ENCODE peak calls at places on chromosomes 3 and 15, in seven cellular contexts. Q is CD8-positive, alpha-beta T cell; S is foreskin fibroblast; R is uterus; H is fibroblast of lung; Z is HL-60; C is Caco-2. P is an unnamed sample.

GRCh38 chr15:88744548-88745020 is 58.7 kb upstream of the ACAN start:
- DNase-seq in C (no peak), H (peak; percentile 13), R (no peak), S (peak; percentile 10), Q (no peak), Z (no peak), P (no peak)

GRCh38 chr15:68379058-68379758 is 52.8 kb downstream of the ITGA11 start:
- DNase-seq in Q (no peak), C (no peak), Z (no peak), R (peak; percentile 3), H (no peak), S (no peak), P (no peak)

GRCh38 chr15:92164327-92165000 is 229.2 kb upstream of the ST8SIA2 start:
- DNase-seq in H (peak; percentile 90), C (peak; percentile 52), R (no peak), S (no peak), Z (no peak), Q (no peak), P (peak; percentile 16)

GRCh38 chr3:139794469-139795265 is 116.9 kb upstream of the NMNAT3 start:
- DNase-seq in S (no peak), Q (no peak), H (peak; percentile 14), Z (no peak), R (no peak), C (no peak), P (no peak)

GRCh38 chr3:64216706-64217105 is 8.6 kb downstream of the PRICKLE2 start:
- DNase-seq in H (peak; percentile 71), Q (no peak), Z (no peak), R (no peak), C (no peak), S (peak; percentile 69), P (peak; percentile 58)

GRCh38 chr15:29888651-29889050 is 66.4 kb upstream of the TJP1 start:
- DNase-seq in S (peak; percentile 84), Q (no peak), R (no peak), H (peak; percentile 86), C (peak; percentile 9), Z (no peak), P (peak; percentile 40)

GRCh38 chr3:190514163-190515153 is 573 bp downstream of the IL1RAP start:
- DNase-seq in Z (peak; percentile 68), R (peak; percentile 37), S (peak; percentile 75), H (peak; percentile 60), C (peak; percentile 32), Q (no peak), P (peak; percentile 75)

GRCh38 chr3:132659370-132660055 is at the start of gene ACAD11:
- DNase-seq in C (peak; percentile 73), H (peak; percentile 81), S (peak; percentile 85), R (peak; percentile 72), Q (no peak), Z (peak; percentile 64), P (peak; percentile 80)

GRCh38 chr3:37321260-37321852 is 147.0 kb upstream of the LRRFIP2 start:
- DNase-seq in S (no peak), C (no peak), Q (no peak), R (no peak), H (peak; percentile 59), Z (no peak), P (peak; percentile 3)

GRCh38 chr15:78399081-78399480 is 38.9 kb upstream of the IREB2 start:
- DNase-seq in H (no peak), Q (no peak), S (peak; percentile 67), Z (peak; percentile 86), R (no peak), C (no peak), P (peak; percentile 38)

GRCh38 chr3:162354343-162354742 is 857.7 kb downstream of the OTOL1 start:
- DNase-seq in S (peak; percentile 23), Z (no peak), R (no peak), C (no peak), Q (no peak), H (peak; percentile 84), P (peak; percentile 24)

GRCh38 chr3:192188218-192188835 is 539.0 kb downstream of the FGF12 start:
- DNase-seq in R (peak; percentile 39), Q (no peak), S (no peak), Z (peak; percentile 26), H (peak; percentile 34), C (peak; percentile 59), P (peak; percentile 3)

GRCh38 chr3:156915372-156915771 is 89.2 kb downstream of the LEKR1 start:
- DNase-seq in Q (no peak), S (no peak), Z (no peak), H (no peak), C (no peak), R (no peak), P (no peak)

GRCh38 chr3:190252080-190252479 is 70.2 kb downstream of the CLDN1 start:
- DNase-seq in Q (no peak), C (peak; percentile 14), S (peak; percentile 77), Z (peak; percentile 81), H (peak; percentile 32), R (no peak), P (peak; percentile 93)

GRCh38 chr15:38598749-38599148 is 34.1 kb upstream of the RASGRP1 start:
- DNase-seq in S (no peak), Q (no peak), R (no peak), H (no peak), C (no peak), Z (no peak), P (no peak)

GRCh38 chr3:124395584-124396340 is 334.5 kb upstream of the UMPS start:
- DNase-seq in R (peak; percentile 32), Z (no peak), C (no peak), S (no peak), H (no peak), Q (no peak), P (peak; percentile 21)

DNA sequence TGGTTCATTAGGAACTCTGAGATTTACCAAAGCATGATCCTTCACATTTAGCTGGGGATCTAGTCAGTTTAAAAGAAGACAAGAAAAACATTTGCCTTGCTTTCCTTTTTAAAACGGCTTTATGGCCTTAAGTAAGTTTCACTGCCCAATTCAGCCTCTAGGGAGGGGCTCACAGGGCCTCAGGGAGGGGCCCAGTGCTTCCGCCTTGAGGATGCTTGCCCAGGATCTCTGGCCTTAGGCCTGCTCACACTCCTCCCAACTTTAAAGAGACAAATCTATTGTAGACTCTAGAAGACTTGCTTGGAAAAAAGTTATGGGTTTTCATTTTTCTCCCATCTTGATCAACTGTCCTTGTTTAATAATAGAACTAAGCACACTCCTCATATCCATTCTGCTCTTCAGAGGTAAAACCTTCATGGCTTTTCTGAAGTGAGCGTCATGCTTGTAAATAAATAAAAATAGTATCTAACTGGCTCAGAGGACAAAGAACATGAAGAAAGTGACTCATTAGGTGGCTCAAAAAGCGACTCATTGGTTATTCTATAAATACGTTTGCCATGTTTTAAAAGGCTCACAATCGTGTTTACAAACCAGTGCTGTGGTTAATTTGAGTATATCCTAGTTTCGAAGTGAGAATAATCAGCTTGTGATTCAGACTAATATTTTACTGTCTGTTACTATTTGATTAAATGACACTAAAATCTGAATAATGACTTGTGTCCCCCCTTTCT is 13.7 kb downstream of the PDHB start:
- DNase-seq in H (no peak), R (peak; percentile 52), C (no peak), S (peak; percentile 76), Q (no peak), Z (no peak), P (peak; percentile 28)
- TF ChIP-seq CTCF in H (no peak), R (no peak), C (no peak), S (no peak), Q (no peak), Z (no peak), P (no peak)

GRCh38 chr15:73972984-73973682 is 19.0 kb downstream of the STOML1 start:
- DNase-seq in Q (peak; percentile 58), R (peak; percentile 88), H (peak; percentile 59), S (peak; percentile 93), Z (peak; percentile 80), C (peak; percentile 87), P (peak; percentile 83)
- H3K4me3 ChIP-seq in Q (peak overlapping the region; percentile 24), R (no peak overlapping the region), H (no peak overlapping the region), S (peak overlapping the region; percentile 28), Z (no peak overlapping the region), C (no peak overlapping the region), P (peak overlapping the region; percentile 10)

DNA sequence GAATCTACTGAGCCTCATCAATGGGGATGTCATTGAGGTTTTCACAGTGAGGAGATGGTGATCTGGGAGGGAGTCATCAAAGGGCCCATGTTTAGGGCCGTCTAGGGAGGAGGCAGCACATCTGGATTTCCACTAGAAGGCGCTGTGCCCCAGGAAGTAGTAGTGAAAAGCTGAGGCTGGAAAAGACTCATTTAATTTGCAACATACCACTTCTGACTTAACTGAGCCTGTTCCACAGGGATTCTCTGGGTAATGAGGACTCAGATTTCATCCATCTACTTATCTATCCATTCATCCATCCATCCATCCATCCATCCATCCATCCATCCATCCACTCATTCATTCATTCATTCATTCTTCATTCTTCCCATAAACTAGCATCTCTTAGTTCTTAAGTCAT is 17.4 kb upstream of the SHF start:
- DNase-seq in S (peak; percentile 85), H (peak; percentile 38), R (no peak), C (peak; percentile 80), Q (no peak), Z (peak; percentile 73), P (peak; percentile 60)
- TF ChIP-seq CTCF in S (peak; percentile 78), H (peak; percentile 97), R (peak; percentile 40), C (peak; percentile 78), Q (peak; percentile 70), Z (peak; percentile 98), P (peak; percentile 91)

GRCh38 chr3:54085936-54086335 is 36.4 kb upstream of the CACNA2D3 start:
- DNase-seq in H (no peak), R (no peak), C (no peak), Z (no peak), S (no peak), Q (no peak), P (no peak)

GRCh38 chr3:54083901-54084300 is 38.5 kb upstream of the CACNA2D3 start:
- DNase-seq in H (no peak), R (no peak), Q (no peak), C (no peak), Z (no peak), S (no peak), P (no peak)

GRCh38 chr3:54087581-54088410 is 34.6 kb upstream of the CACNA2D3 start:
- DNase-seq in S (no peak), Q (no peak), C (no peak), Z (no peak), R (no peak), H (peak; percentile 1), P (no peak)

DNA sequence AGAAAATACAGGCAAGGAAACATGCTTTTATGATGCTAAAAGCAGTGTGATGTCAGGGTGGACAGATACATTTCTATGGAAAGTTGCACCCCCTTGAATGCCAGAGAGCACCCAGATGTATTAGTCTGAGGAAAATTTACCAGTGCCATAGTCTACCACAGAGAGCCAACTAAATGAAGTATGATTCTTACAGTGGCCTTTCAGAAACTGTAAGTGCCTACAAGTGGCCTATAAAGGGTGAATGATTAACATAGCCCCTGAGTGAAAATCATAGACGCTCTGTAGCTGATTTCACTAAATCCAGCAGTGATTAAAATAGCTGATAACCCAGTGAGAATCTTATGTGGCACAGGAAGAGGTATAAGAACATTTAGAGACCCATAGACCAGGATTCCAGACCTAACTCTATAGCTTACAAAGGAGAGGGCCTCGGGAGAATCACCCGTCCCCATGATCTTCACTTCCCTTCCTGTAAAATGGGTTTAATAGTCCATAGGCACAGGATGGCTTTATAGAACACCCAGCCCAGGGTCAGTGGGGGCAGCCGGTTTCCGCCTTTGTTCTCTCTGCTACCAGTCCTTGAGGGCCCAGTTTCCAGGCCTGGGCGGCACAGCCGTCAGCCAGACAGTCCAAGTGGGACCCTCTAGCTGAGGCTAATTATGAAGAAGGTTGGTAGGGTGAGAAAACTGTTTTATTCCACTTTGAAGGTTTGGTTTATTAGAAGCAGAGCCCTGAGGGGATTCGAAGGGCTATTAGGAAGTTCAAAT is 35.5 kb upstream of the CACNA2D3 start:
- DNase-seq in S (no peak), H (no peak), C (no peak), Z (no peak), Q (no peak), R (no peak), P (no peak)
- H3K4me3 ChIP-seq in S (no peak overlapping the region), H (no peak overlapping the region), C (no peak overlapping the region), Z (no peak overlapping the region), Q (no peak overlapping the region), R (no peak overlapping the region), P (no peak overlapping the region)